ENCODE peak calls at places on chromosome 11, in four cellular contexts. One of them, this sample, is unnamed.

GRCh38 chr11:31921066-31921465 is 109.9 kb upstream of the PAX6 start:
- DNase-seq in psoas muscle: no peak
- DNase-seq in transverse colon: no peak
- DNase-seq in fibroblast of the aortic adventitia: peak; percentile 1
- DNase-seq in this sample: no peak

GRCh38 chr11:75969626-75970308 is 154.8 kb downstream of the UVRAG start:
- DNase-seq in transverse colon: no peak
- DNase-seq in fibroblast of the aortic adventitia: peak; percentile 70
- DNase-seq in psoas muscle: no peak
- DNase-seq in this sample: no peak

GRCh38 chr11:59261150-59261549 is 48.4 kb upstream of the MPEG1 start:
- DNase-seq in fibroblast of the aortic adventitia: no peak
- DNase-seq in psoas muscle: no peak
- DNase-seq in transverse colon: no peak
- DNase-seq in this sample: no peak

GRCh38 chr11:128291835-128292234 is 295.5 kb downstream of the ETS1 start:
- DNase-seq in psoas muscle: no peak
- DNase-seq in transverse colon: peak; percentile 65
- DNase-seq in fibroblast of the aortic adventitia: no peak
- DNase-seq in this sample: no peak

GRCh38 chr11:2794419-2794795 is 91.2 kb downstream of the CDKN1C start:
- DNase-seq in fibroblast of the aortic adventitia: no peak
- DNase-seq in transverse colon: no peak
- DNase-seq in psoas muscle: peak; percentile 7
- DNase-seq in this sample: no peak

GRCh38 chr11:27592111-27592780 is 85.7 kb upstream of the LIN7C start:
- DNase-seq in psoas muscle: no peak
- DNase-seq in transverse colon: no peak
- DNase-seq in fibroblast of the aortic adventitia: peak; percentile 59
- DNase-seq in this sample: no peak

GRCh38 chr11:76005746-76006145 is 190.7 kb downstream of the UVRAG start:
- DNase-seq in psoas muscle: no peak
- DNase-seq in fibroblast of the aortic adventitia: no peak
- DNase-seq in transverse colon: no peak
- DNase-seq in this sample: no peak

GRCh38 chr11:134098566-134099184 is 29.8 kb downstream of the JAM3 start:
- DNase-seq in psoas muscle: no peak
- DNase-seq in transverse colon: no peak
- DNase-seq in fibroblast of the aortic adventitia: no peak
- DNase-seq in this sample: no peak

GRCh38 chr11:68016161-68016903 is 6.2 kb downstream of the ALDH3B1 start:
- DNase-seq in transverse colon: no peak
- DNase-seq in psoas muscle: no peak
- DNase-seq in fibroblast of the aortic adventitia: no peak
- DNase-seq in this sample: no peak

GRCh38 chr11:69657911-69658605 is 17.1 kb downstream of the LTO1 start:
- DNase-seq in psoas muscle: no peak
- DNase-seq in transverse colon: no peak
- DNase-seq in fibroblast of the aortic adventitia: no peak
- DNase-seq in this sample: no peak

GRCh38 chr11:123145220-123145619 is 49.8 kb downstream of the CLMP start:
- DNase-seq in fibroblast of the aortic adventitia: peak; percentile 78
- DNase-seq in psoas muscle: peak; percentile 35
- DNase-seq in transverse colon: no peak
- DNase-seq in this sample: no peak

GRCh38 chr11:130650456-130651068 is 202.1 kb downstream of the ADAMTS15 start:
- DNase-seq in fibroblast of the aortic adventitia: peak; percentile 54
- DNase-seq in psoas muscle: no peak
- DNase-seq in transverse colon: no peak
- DNase-seq in this sample: no peak

GRCh38 chr11:99080154-99080553 is 59.4 kb downstream of the CNTN5 start:
- DNase-seq in psoas muscle: no peak
- DNase-seq in fibroblast of the aortic adventitia: no peak
- DNase-seq in transverse colon: no peak
- DNase-seq in this sample: no peak

GRCh38 chr11:122697636-122698167 is 42.2 kb downstream of the UBASH3B start:
- DNase-seq in transverse colon: no peak
- DNase-seq in fibroblast of the aortic adventitia: peak; percentile 49
- DNase-seq in psoas muscle: no peak
- DNase-seq in this sample: no peak

GRCh38 chr11:107017433-107018227 is 646 bp downstream of the GUCY1A2 start:
- DNase-seq in fibroblast of the aortic adventitia: no peak
- DNase-seq in psoas muscle: peak; percentile 42
- DNase-seq in transverse colon: no peak
- DNase-seq in this sample: peak; percentile 69

GRCh38 chr11:4551346-4551979 is 6.5 kb downstream of the OR52M1 start:
- DNase-seq in psoas muscle: no peak
- DNase-seq in fibroblast of the aortic adventitia: peak; percentile 12
- DNase-seq in transverse colon: no peak
- DNase-seq in this sample: no peak
- TF ChIP-seq CTCF in psoas muscle: no peak
- TF ChIP-seq CTCF in fibroblast of the aortic adventitia: peak; percentile 26
- TF ChIP-seq CTCF in transverse colon: no peak
- TF ChIP-seq CTCF in this sample: peak; percentile 40

GRCh38 chr11:124638500-124638899 is 15.8 kb downstream of the TBRG1 start:
- DNase-seq in fibroblast of the aortic adventitia: no peak
- DNase-seq in transverse colon: no peak
- DNase-seq in psoas muscle: no peak
- DNase-seq in this sample: no peak

GRCh38 chr11:124627546-124627945 is 4.9 kb downstream of the TBRG1 start:
- DNase-seq in psoas muscle: no peak
- DNase-seq in fibroblast of the aortic adventitia: no peak
- DNase-seq in transverse colon: no peak
- DNase-seq in this sample: no peak

GRCh38 chr11:124629961-124630360 is 7.3 kb downstream of the TBRG1 start:
- DNase-seq in psoas muscle: no peak
- DNase-seq in transverse colon: no peak
- DNase-seq in fibroblast of the aortic adventitia: no peak
- DNase-seq in this sample: no peak

GRCh38 chr11:124633355-124633754 is 10.7 kb downstream of the TBRG1 start:
- DNase-seq in fibroblast of the aortic adventitia: no peak
- DNase-seq in psoas muscle: no peak
- DNase-seq in transverse colon: no peak
- DNase-seq in this sample: no peak
- TF ChIP-seq CTCF in fibroblast of the aortic adventitia: peak; percentile 28
- TF ChIP-seq CTCF in psoas muscle: no peak
- TF ChIP-seq CTCF in transverse colon: no peak
- TF ChIP-seq CTCF in this sample: peak; percentile 24

GRCh38 chr11:120945042-120945441 is 78.9 kb upstream of the TBCEL start:
- DNase-seq in fibroblast of the aortic adventitia: no peak
- DNase-seq in psoas muscle: no peak
- DNase-seq in transverse colon: no peak
- DNase-seq in this sample: no peak
- TF ChIP-seq CTCF in fibroblast of the aortic adventitia: peak; percentile 10
- TF ChIP-seq CTCF in psoas muscle: no peak
- TF ChIP-seq CTCF in transverse colon: no peak
- TF ChIP-seq CTCF in this sample: no peak

GRCh38 chr11:118212781-118213565 is 11.8 kb downstream of the JAML start:
- DNase-seq in transverse colon: no peak
- DNase-seq in psoas muscle: no peak
- DNase-seq in fibroblast of the aortic adventitia: no peak
- DNase-seq in this sample: no peak

GRCh38 chr11:118211006-118211405 is 13.8 kb downstream of the JAML start:
- DNase-seq in transverse colon: no peak
- DNase-seq in fibroblast of the aortic adventitia: peak; percentile 61
- DNase-seq in psoas muscle: no peak
- DNase-seq in this sample: no peak

GRCh38 chr11:118209037-118209436 is 15.8 kb downstream of the JAML start:
- DNase-seq in transverse colon: no peak
- DNase-seq in psoas muscle: no peak
- DNase-seq in fibroblast of the aortic adventitia: no peak
- DNase-seq in this sample: no peak

GRCh38 chr11:118212131-118212725 is 12.6 kb downstream of the JAML start:
- DNase-seq in psoas muscle: no peak
- DNase-seq in fibroblast of the aortic adventitia: no peak
- DNase-seq in transverse colon: no peak
- DNase-seq in this sample: no peak

DNA sequence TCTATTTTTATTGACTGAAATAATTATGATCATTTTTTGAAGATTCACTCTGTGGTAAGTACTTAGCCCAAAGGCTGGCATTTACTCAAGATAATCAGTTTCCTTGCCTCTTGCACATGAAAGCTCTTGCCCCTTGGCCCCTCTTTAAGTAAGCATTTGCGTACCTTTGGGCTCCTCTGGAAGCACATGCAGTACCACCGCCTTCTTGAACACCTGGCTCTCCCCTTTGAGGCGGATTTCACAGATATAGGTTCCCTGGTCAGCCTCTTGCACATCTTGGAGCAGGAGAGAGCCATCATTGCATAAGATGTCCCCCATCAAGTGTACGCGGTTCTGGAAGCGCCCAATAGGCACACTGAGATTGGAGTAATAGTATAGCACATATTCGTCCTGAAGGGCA is 14.5 kb downstream of the JAML start:
- DNase-seq in transverse colon: no peak
- DNase-seq in fibroblast of the aortic adventitia: no peak
- DNase-seq in psoas muscle: no peak
- DNase-seq in this sample: no peak
- TF ChIP-seq CTCF in transverse colon: no peak
- TF ChIP-seq CTCF in fibroblast of the aortic adventitia: no peak
- TF ChIP-seq CTCF in psoas muscle: no peak
- TF ChIP-seq CTCF in this sample: no peak

DNA sequence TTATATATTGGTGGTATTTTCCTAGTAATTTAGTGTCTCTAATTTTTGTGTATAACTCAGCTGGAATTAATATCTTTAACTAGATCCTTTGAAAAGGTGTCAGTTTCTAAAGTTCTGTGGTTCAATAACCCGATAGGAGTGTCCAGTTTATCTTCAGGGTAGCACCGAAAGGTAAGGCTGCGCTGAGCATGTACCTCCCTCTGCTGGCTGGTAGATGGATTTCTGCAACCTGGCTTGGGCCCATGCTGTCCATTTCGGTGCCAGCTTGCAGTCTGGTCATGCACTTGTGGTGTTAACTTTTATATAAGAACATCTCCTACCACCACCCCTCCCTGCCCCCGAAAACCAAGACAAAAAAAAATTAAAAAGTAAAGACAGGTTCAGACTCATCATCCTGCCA is 24.7 kb downstream of the EXT2 start:
- DNase-seq in transverse colon: no peak
- DNase-seq in psoas muscle: no peak
- DNase-seq in fibroblast of the aortic adventitia: no peak
- DNase-seq in this sample: no peak
- TF ChIP-seq CTCF in transverse colon: no peak
- TF ChIP-seq CTCF in psoas muscle: peak; percentile 55
- TF ChIP-seq CTCF in fibroblast of the aortic adventitia: peak; percentile 23
- TF ChIP-seq CTCF in this sample: peak; percentile 42

DNA sequence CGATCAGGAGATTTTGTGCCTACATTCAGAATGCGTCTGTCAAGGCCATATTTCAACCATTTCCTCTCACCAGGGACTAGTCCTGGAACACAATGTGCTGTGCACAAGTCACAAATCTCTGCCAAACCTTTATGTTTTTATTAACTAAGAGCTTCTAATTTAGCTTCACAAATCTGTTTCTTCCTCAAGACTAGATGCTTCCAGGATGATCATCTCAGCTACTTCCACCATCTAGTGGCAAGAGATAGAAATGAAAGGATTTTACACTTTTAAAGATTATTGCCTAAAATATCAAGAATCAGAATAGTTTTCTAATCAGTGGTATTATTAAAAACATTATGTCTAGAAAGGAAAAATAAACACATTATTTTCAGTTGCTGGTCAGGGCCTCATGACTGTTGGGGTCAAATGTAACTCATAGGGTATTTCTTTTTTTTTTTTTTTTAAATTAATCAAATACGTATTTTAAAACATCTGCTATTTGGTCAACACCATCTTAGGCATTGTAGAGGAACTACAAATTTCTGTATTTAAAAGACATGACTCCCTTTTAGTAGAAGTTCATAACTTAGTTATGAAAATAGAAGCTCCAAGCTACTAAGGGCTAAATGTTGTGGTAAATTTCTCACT is 1102.6 kb downstream of the DLG2 start:
- DNase-seq in transverse colon: no peak
- DNase-seq in psoas muscle: no peak
- DNase-seq in fibroblast of the aortic adventitia: peak; percentile 76
- DNase-seq in this sample: no peak
- TF ChIP-seq CTCF in transverse colon: no peak
- TF ChIP-seq CTCF in psoas muscle: peak; percentile 29
- TF ChIP-seq CTCF in fibroblast of the aortic adventitia: peak; percentile 66
- TF ChIP-seq CTCF in this sample: peak; percentile 62

GRCh38 chr11:26522912-26523610 is 49.0 kb downstream of the MUC15 start:
- DNase-seq in psoas muscle: no peak
- DNase-seq in transverse colon: no peak
- DNase-seq in fibroblast of the aortic adventitia: peak; percentile 17
- DNase-seq in this sample: no peak
- TF ChIP-seq CTCF in psoas muscle: no peak
- TF ChIP-seq CTCF in transverse colon: no peak
- TF ChIP-seq CTCF in fibroblast of the aortic adventitia: peak; percentile 20
- TF ChIP-seq CTCF in this sample: peak; percentile 40

GRCh38 chr11:35163707-35164496 is 24.9 kb downstream of the CD44 start:
- DNase-seq in fibroblast of the aortic adventitia: no peak
- DNase-seq in transverse colon: no peak
- DNase-seq in psoas muscle: no peak
- DNase-seq in this sample: no peak
- TF ChIP-seq CTCF in fibroblast of the aortic adventitia: peak; percentile 34
- TF ChIP-seq CTCF in transverse colon: peak; percentile 21
- TF ChIP-seq CTCF in psoas muscle: no peak
- TF ChIP-seq CTCF in this sample: peak; percentile 35

DNA sequence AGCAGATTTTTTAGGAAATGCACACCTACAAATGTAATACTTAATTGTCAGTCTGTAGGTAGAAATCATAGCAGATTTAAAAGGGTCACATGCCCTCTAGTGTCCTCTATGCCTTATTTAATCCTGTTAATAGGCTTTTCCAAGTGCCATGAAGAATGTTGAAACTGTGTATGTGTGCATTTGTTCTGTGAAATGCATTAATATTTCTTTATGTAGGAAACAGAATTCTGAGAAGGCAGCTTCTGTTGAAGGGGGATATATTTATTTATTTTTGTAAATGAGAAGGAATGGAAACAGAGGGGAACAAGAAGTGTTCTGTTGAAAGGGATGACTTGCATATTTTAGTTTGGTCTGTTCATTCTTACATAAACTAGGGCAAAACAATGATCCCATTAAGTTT is 51.0 kb downstream of the SVIP start:
- DNase-seq in transverse colon: no peak
- DNase-seq in psoas muscle: no peak
- DNase-seq in fibroblast of the aortic adventitia: no peak
- DNase-seq in this sample: no peak
- TF ChIP-seq CTCF in transverse colon: no peak
- TF ChIP-seq CTCF in psoas muscle: no peak
- TF ChIP-seq CTCF in fibroblast of the aortic adventitia: no peak
- TF ChIP-seq CTCF in this sample: peak; percentile 11

DNA sequence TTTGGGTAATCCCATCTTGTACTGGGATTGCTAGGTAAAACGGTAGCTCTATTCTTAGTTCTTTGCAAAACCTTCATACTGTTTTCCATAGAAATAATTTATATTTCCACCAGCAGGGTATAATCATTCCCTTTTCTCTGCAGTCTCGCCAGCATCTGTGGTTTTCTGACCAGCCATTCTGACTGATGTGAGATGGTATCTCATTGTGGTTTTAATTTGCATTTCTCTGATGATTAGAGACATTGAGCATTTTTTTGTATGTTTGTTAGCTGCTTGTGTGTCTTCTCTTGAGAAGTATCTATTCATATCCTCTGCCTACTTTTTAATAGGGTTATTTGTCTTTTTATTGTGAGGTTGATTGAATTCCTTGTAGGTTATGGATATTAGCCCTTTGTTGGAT is 220.9 kb downstream of the PGR start:
- DNase-seq in psoas muscle: no peak
- DNase-seq in transverse colon: no peak
- DNase-seq in fibroblast of the aortic adventitia: no peak
- DNase-seq in this sample: no peak
- TF ChIP-seq CTCF in psoas muscle: no peak
- TF ChIP-seq CTCF in transverse colon: no peak
- TF ChIP-seq CTCF in fibroblast of the aortic adventitia: no peak
- TF ChIP-seq CTCF in this sample: no peak